ENCODE peak calls at places on chromosomes 13 and 19, in six cellular contexts. One of them, this sample, is unnamed.

GRCh38 chr19:11451327-11451941 is 16.0 kb downstream of the PRKCSH start:
- DNase-seq in K562: peak
- DNase-seq in CD8-positive, alpha-beta T cell: no peak
- DNase-seq in GM23248: no peak
- DNase-seq in Peyer's patch: no peak
- DNase-seq in colonic mucosa: no peak
- DNase-seq in this sample: no peak

GRCh38 chr19:41870401-41870873 is 6.6 kb upstream of the CD79A start:
- DNase-seq in GM23248: peak
- DNase-seq in K562: no peak
- DNase-seq in Peyer's patch: no peak
- DNase-seq in colonic mucosa: no peak
- DNase-seq in CD8-positive, alpha-beta T cell: no peak
- DNase-seq in this sample: no peak

GRCh38 chr19:48491793-48492123 is 19.9 kb downstream of the LMTK3 start:
- DNase-seq in GM23248: no peak
- DNase-seq in K562: no peak
- DNase-seq in CD8-positive, alpha-beta T cell: no peak
- DNase-seq in colonic mucosa: no peak
- DNase-seq in Peyer's patch: no peak
- DNase-seq in this sample: no peak

GRCh38 chr19:5333581-5334365 is 6.8 kb downstream of the PTPRS start:
- DNase-seq in GM23248: no peak
- DNase-seq in colonic mucosa: no peak
- DNase-seq in Peyer's patch: no peak
- DNase-seq in K562: peak
- DNase-seq in CD8-positive, alpha-beta T cell: no peak
- DNase-seq in this sample: no peak

GRCh38 chr13:20173121-20173746 is 12.4 kb upstream of the GJA3 start:
- DNase-seq in GM23248: peak
- DNase-seq in colonic mucosa: no peak
- DNase-seq in CD8-positive, alpha-beta T cell: no peak
- DNase-seq in K562: no peak
- DNase-seq in Peyer's patch: no peak
- DNase-seq in this sample: no peak

GRCh38 chr19:19600793-19601346 is 17.6 kb downstream of the PBX4 start:
- DNase-seq in Peyer's patch: no peak
- DNase-seq in colonic mucosa: no peak
- DNase-seq in CD8-positive, alpha-beta T cell: no peak
- DNase-seq in GM23248: no peak
- DNase-seq in K562: no peak
- DNase-seq in this sample: no peak

GRCh38 chr19:1037553-1038115 is 2.3 kb upstream of the ABCA7 start:
- DNase-seq in colonic mucosa: no peak
- DNase-seq in GM23248: no peak
- DNase-seq in Peyer's patch: no peak
- DNase-seq in K562: no peak
- DNase-seq in CD8-positive, alpha-beta T cell: no peak
- DNase-seq in this sample: no peak

GRCh38 chr13:91348906-91349435 is 1.5 kb downstream of the MIR17HG start:
- DNase-seq in K562: peak
- DNase-seq in CD8-positive, alpha-beta T cell: peak
- DNase-seq in colonic mucosa: peak
- DNase-seq in GM23248: peak
- DNase-seq in Peyer's patch: peak
- DNase-seq in this sample: peak

GRCh38 chr19:10552596-10553053 is 8.9 kb downstream of the ATG4D start:
- DNase-seq in CD8-positive, alpha-beta T cell: no peak
- DNase-seq in K562: peak
- DNase-seq in Peyer's patch: peak
- DNase-seq in GM23248: peak
- DNase-seq in colonic mucosa: peak
- DNase-seq in this sample: no peak

GRCh38 chr13:51258612-51259358 is 36.6 kb downstream of the FAM124A start:
- DNase-seq in Peyer's patch: no peak
- DNase-seq in CD8-positive, alpha-beta T cell: no peak
- DNase-seq in colonic mucosa: no peak
- DNase-seq in K562: no peak
- DNase-seq in GM23248: no peak
- DNase-seq in this sample: no peak

GRCh38 chr19:5150902-5151741 is 182.2 kb downstream of the KDM4B start:
- DNase-seq in Peyer's patch: peak
- DNase-seq in CD8-positive, alpha-beta T cell: no peak
- DNase-seq in K562: no peak
- DNase-seq in colonic mucosa: no peak
- DNase-seq in GM23248: no peak
- DNase-seq in this sample: peak

GRCh38 chr13:66489586-66489985 is 740.5 kb downstream of the PCDH9 start:
- DNase-seq in GM23248: no peak
- DNase-seq in colonic mucosa: no peak
- DNase-seq in Peyer's patch: no peak
- DNase-seq in K562: no peak
- DNase-seq in CD8-positive, alpha-beta T cell: no peak
- DNase-seq in this sample: no peak

GRCh38 chr13:33798023-33798422 is 19.9 kb upstream of the RFC3 start:
- DNase-seq in Peyer's patch: no peak
- DNase-seq in GM23248: no peak
- DNase-seq in colonic mucosa: no peak
- DNase-seq in CD8-positive, alpha-beta T cell: no peak
- DNase-seq in K562: no peak
- DNase-seq in this sample: no peak

GRCh38 chr13:57629391-57629804 is 2.1 kb upstream of the PCDH17 start:
- DNase-seq in CD8-positive, alpha-beta T cell: no peak
- DNase-seq in Peyer's patch: no peak
- DNase-seq in K562: no peak
- DNase-seq in GM23248: peak
- DNase-seq in colonic mucosa: no peak
- DNase-seq in this sample: no peak
- H3K4me3 ChIP-seq in CD8-positive, alpha-beta T cell: peak
- H3K4me3 ChIP-seq in Peyer's patch: no peak
- H3K4me3 ChIP-seq in K562: no peak
- H3K4me3 ChIP-seq in GM23248: peak
- H3K4me3 ChIP-seq in colonic mucosa: no peak
- H3K4me3 ChIP-seq in this sample: peak

DNA sequence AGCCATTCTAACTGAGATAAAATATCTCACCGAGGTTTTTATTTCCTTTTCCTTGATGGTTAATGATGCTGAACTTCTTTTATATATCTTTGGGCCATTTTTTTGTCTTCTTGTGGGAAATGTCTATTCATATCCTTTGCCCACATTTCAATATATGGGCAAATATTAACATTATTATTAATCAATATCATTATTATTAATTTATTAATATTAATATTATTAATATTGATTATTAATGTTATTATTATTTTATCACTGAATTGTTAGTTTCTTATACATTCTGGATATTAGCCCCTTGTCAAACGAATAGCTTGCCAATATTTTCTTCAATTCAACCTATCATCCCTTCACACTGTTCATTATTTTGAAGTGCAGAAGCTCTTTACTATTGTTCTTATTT is 2203.6 kb downstream of the PCDH9 start:
- DNase-seq in CD8-positive, alpha-beta T cell: no peak
- DNase-seq in colonic mucosa: no peak
- DNase-seq in GM23248: no peak
- DNase-seq in Peyer's patch: no peak
- DNase-seq in K562: no peak
- DNase-seq in this sample: no peak
- H3K27ac ChIP-seq in CD8-positive, alpha-beta T cell: no peak
- H3K27ac ChIP-seq in colonic mucosa: no peak
- H3K27ac ChIP-seq in GM23248: no peak
- H3K27ac ChIP-seq in Peyer's patch: no peak
- H3K27ac ChIP-seq in K562: no peak
- H3K27ac ChIP-seq in this sample: no peak

DNA sequence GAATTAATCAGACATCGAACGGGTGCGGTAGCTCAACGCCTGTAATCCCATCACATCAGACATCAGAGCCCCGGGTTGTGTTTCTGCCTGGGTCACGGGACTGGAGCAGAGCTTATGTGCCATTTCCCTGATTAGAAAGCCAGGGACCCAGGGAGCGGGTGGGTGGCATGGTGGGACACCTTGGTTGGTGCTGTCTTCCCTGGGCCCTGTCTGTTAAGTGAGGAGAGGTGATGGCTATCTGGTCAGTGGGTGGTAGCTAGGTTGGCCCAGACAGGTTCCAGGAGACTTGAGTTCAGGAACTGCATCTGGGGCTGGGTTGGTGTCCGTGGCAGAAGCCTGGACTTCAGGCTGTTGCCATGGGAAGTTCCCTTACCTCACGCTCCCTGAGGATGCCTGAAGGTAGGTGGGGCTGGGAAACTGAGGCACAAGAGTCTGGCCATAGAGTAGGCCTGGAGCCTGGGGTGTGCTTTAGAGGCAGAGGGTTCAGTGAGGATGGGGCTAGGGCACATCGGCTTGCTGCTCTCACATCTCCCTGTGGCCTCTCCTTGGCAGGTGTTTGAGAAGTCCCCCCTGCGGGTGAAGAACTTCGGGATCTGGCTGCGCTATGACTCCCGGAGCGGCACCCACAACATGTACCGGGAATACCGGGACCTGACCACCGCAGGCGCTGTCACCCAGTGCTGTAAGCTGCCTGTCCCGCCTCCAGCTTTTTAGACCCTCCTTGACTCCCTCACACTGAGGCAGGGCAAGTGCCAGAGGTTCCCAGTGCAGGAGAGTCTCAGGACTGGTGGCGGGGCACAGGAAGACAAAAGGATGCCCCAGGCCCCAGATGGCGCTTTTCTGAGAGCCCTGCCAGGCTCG is 2.1 kb downstream of the RPL18A start:
- DNase-seq in colonic mucosa: no peak
- DNase-seq in GM23248: no peak
- DNase-seq in Peyer's patch: no peak
- DNase-seq in CD8-positive, alpha-beta T cell: no peak
- DNase-seq in K562: peak
- DNase-seq in this sample: no peak
- H3K4me3 ChIP-seq in colonic mucosa: peak
- H3K4me3 ChIP-seq in GM23248: peak
- H3K4me3 ChIP-seq in Peyer's patch: no peak
- H3K4me3 ChIP-seq in CD8-positive, alpha-beta T cell: no peak
- H3K4me3 ChIP-seq in K562: peak
- H3K4me3 ChIP-seq in this sample: peak

GRCh38 chr19:46376241-46377153 is 29.6 kb downstream of the PPP5C start:
- DNase-seq in GM23248: no peak
- DNase-seq in K562: no peak
- DNase-seq in Peyer's patch: no peak
- DNase-seq in colonic mucosa: no peak
- DNase-seq in CD8-positive, alpha-beta T cell: no peak
- DNase-seq in this sample: no peak
- H3K27ac ChIP-seq in GM23248: no peak
- H3K27ac ChIP-seq in K562: no peak
- H3K27ac ChIP-seq in Peyer's patch: no peak
- H3K27ac ChIP-seq in colonic mucosa: no peak
- H3K27ac ChIP-seq in CD8-positive, alpha-beta T cell: no peak
- H3K27ac ChIP-seq in this sample: no peak

GRCh38 chr19:35345671-35346111 is 2.0 kb upstream of the FFAR1 start:
- DNase-seq in CD8-positive, alpha-beta T cell: no peak
- DNase-seq in colonic mucosa: no peak
- DNase-seq in K562: no peak
- DNase-seq in GM23248: no peak
- DNase-seq in Peyer's patch: peak
- DNase-seq in this sample: peak
- H3K4me3 ChIP-seq in CD8-positive, alpha-beta T cell: no peak
- H3K4me3 ChIP-seq in colonic mucosa: no peak
- H3K4me3 ChIP-seq in K562: no peak
- H3K4me3 ChIP-seq in GM23248: no peak
- H3K4me3 ChIP-seq in Peyer's patch: no peak
- H3K4me3 ChIP-seq in this sample: no peak

GRCh38 chr13:52765991-52766390 is 26.4 kb upstream of the CNMD start:
- DNase-seq in colonic mucosa: no peak
- DNase-seq in Peyer's patch: no peak
- DNase-seq in CD8-positive, alpha-beta T cell: no peak
- DNase-seq in K562: no peak
- DNase-seq in GM23248: no peak
- DNase-seq in this sample: no peak

DNA sequence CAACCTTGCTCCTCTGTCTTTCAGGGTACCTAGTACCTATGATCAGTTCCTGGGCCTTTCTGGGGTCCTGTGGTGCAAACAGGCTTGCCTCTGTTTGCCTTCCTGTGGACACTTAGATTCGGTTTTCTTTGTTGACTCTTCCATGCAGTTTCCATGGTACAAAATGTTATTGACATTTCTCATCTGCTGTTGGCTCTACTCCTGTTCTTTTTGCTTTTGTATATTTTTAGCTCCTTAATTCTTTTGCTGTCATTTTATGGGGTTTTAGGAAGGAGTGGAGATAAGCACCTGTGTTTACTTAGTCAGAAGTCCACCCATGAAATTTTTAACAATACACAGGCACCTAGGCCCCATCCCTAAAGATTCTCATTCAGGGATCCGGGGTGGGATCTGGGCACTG is 20.5 kb upstream of the CNMD start:
- DNase-seq in colonic mucosa: no peak
- DNase-seq in CD8-positive, alpha-beta T cell: no peak
- DNase-seq in K562: no peak
- DNase-seq in Peyer's patch: no peak
- DNase-seq in GM23248: no peak
- DNase-seq in this sample: no peak
- H3K27ac ChIP-seq in colonic mucosa: no peak
- H3K27ac ChIP-seq in CD8-positive, alpha-beta T cell: no peak
- H3K27ac ChIP-seq in K562: no peak
- H3K27ac ChIP-seq in Peyer's patch: no peak
- H3K27ac ChIP-seq in GM23248: no peak
- H3K27ac ChIP-seq in this sample: no peak

DNA sequence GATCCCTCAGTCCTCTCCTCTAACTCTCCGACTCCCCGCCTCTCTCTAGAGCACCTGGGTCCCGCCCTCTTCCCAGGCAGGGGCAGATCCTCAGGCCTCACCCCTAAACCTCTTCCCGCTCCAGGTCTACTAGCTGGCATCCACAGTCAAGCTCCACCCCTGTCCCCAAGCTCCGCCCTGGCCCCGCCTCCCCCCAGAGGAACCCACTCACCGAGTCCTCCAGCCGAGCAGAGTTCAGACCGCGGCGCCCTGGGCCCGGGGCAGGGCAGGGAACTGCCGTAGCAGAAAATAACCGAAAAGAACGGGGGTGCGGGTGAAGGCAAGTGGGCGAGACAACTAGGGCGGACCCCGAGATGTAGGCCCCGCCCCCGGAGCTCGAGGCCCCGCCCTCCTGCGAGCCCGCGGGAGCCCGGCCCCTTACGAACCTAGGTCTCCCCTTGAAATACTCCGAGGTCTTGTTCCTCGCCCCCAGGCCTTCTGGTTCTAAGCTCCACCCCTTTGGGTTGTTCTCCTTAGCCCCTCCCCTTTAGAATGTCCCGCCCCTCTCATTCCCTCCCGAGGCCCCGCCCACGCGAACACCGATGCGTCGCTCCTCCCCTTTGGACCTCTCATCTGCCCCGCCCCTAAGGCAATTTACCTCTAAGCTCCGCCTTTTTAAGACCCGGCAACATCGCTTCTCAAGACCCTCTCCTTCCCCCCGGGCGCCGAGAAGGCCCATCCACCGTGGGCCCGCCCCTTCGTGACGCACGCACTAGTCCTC is at the start of gene GGN:
- DNase-seq in CD8-positive, alpha-beta T cell: peak
- DNase-seq in K562: peak
- DNase-seq in colonic mucosa: peak
- DNase-seq in Peyer's patch: peak
- DNase-seq in GM23248: peak
- DNase-seq in this sample: peak
- H3K4me3 ChIP-seq in CD8-positive, alpha-beta T cell: peak
- H3K4me3 ChIP-seq in K562: peak
- H3K4me3 ChIP-seq in colonic mucosa: peak
- H3K4me3 ChIP-seq in Peyer's patch: peak
- H3K4me3 ChIP-seq in GM23248: peak
- H3K4me3 ChIP-seq in this sample: peak

GRCh38 chr13:27367570-27367969 is 56.8 kb upstream of the GTF3A start:
- DNase-seq in colonic mucosa: no peak
- DNase-seq in Peyer's patch: no peak
- DNase-seq in GM23248: no peak
- DNase-seq in K562: no peak
- DNase-seq in CD8-positive, alpha-beta T cell: no peak
- DNase-seq in this sample: no peak
- H3K27ac ChIP-seq in colonic mucosa: no peak
- H3K27ac ChIP-seq in Peyer's patch: no peak
- H3K27ac ChIP-seq in GM23248: no peak
- H3K27ac ChIP-seq in K562: no peak
- H3K27ac ChIP-seq in CD8-positive, alpha-beta T cell: no peak
- H3K27ac ChIP-seq in this sample: no peak